ENCODE peak calls at places on chromosome X, in five cellular contexts. S, A, R, B and W are unnamed samples.

GRCh38 chrX:10240918-10241317 is 84.1 kb downstream of the CLCN4 start:
- DNase-seq in S (peak; percentile 80), A (peak; percentile 89), R (peak; percentile 94), B (peak; percentile 46), W (peak; percentile 67)

GRCh38 chrX:8726031-8726652 is 5.8 kb downstream of the ANOS1 start:
- DNase-seq in S (no peak), A (peak; percentile 64), R (no peak), B (no peak), W (no peak)

GRCh38 chrX:112760697-112761096 is 79.9 kb downstream of the AMOT start:
- DNase-seq in S (peak; percentile 37), A (peak; percentile 39), R (peak; percentile 48), B (no peak), W (no peak)

GRCh38 chrX:65586491-65586890 is 51.9 kb upstream of the LAS1L start:
- DNase-seq in S (peak; percentile 35), A (peak; percentile 22), R (peak; percentile 55), B (no peak), W (no peak)

GRCh38 chrX:11309220-11309619 is 16.0 kb downstream of the AMELX start:
- DNase-seq in S (no peak), A (no peak), R (no peak), B (no peak), W (peak; percentile 17)

GRCh38 chrX:151715735-151716134 is at the start of gene FATE1:
- DNase-seq in S (no peak), A (no peak), R (no peak), B (no peak), W (no peak)

GRCh38 chrX:11367609-11368430 is 74.6 kb downstream of the AMELX start:
- DNase-seq in S (no peak), A (no peak), R (peak; percentile 10), B (no peak), W (peak; percentile 15)

GRCh38 chrX:23557070-23557469 is 110.2 kb upstream of the PRDX4 start:
- DNase-seq in S (no peak), A (peak; percentile 25), R (peak; percentile 11), B (no peak), W (no peak)